ENCODE peak calls at places on chromosomes 7 and 10, in six cellular contexts. S is NCI-H82; X is stimulated activated CD8-positive, alpha-beta memory T cell treated with anti-CD3 and anti-CD28 coated beads, Interleukin-15, amount 100 ng/mL, for 24 hours; U is foreskin fibroblast; G is chondrocyte; Q is CD8-positive, alpha-beta memory T cell. P is an unnamed sample.

GRCh38 chr10:101330236-101331225 is 23.4 kb upstream of the BTRC start:
- DNase-seq in G (no peak), X (no peak), U (peak; percentile 19), S (peak; percentile 60), Q (no peak), P (no peak)

GRCh38 chr7:51318886-51319579 is 2.4 kb upstream of the COBL start:
- DNase-seq in X (no peak), Q (no peak), G (no peak), S (no peak), U (no peak), P (no peak)

GRCh38 chr10:48594371-48594770 is 10.5 kb downstream of the ARHGAP22 start:
- DNase-seq in G (no peak), U (no peak), S (no peak), Q (no peak), X (no peak), P (no peak)

GRCh38 chr10:30817541-30817940 is 188.0 kb upstream of the LYZL2 start:
- DNase-seq in U (no peak), S (no peak), X (no peak), Q (no peak), G (no peak), P (no peak)

GRCh38 chr7:15889501-15889900 is 203.0 kb upstream of the MEOX2 start:
- DNase-seq in Q (no peak), S (peak; percentile 56), G (no peak), U (no peak), X (no peak), P (no peak)

GRCh38 chr10:13234172-13234571 is at the start of gene UCMA:
- DNase-seq in G (no peak), Q (no peak), U (no peak), X (no peak), S (no peak), P (no peak)

GRCh38 chr7:157976406-157976805 is 611.2 kb downstream of the PTPRN2 start:
- DNase-seq in X (no peak), Q (no peak), S (no peak), U (no peak), G (no peak), P (no peak)

GRCh38 chr7:149879271-149879711 is 5.5 kb downstream of the ATP6V0E2 start:
- DNase-seq in X (no peak), U (no peak), Q (no peak), G (no peak), S (no peak), P (no peak)

GRCh38 chr7:105011771-105012502 is 2.1 kb upstream of the KMT2E start:
- DNase-seq in U (no peak), G (no peak), X (no peak), S (peak; percentile 41), Q (no peak), P (no peak)

GRCh38 chr10:32308027-32308603 is 38.8 kb downstream of the EPC1 start:
- DNase-seq in X (no peak), G (no peak), Q (no peak), S (no peak), U (no peak), P (no peak)

GRCh38 chr10:125967533-125967932 is 71.2 kb downstream of the FANK1 start:
- DNase-seq in S (no peak), G (no peak), Q (no peak), U (no peak), X (no peak), P (no peak)

GRCh38 chr7:151857412-151857811 is 19.5 kb downstream of the PRKAG2 start:
- DNase-seq in S (no peak), U (no peak), Q (no peak), G (peak; percentile 75), X (no peak), P (no peak)

GRCh38 chr10:126469692-126470091 is 81.4 kb upstream of the ADAM12 start:
- DNase-seq in Q (no peak), S (no peak), X (no peak), G (no peak), U (no peak), P (no peak)

GRCh38 chr10:23702977-23703414 is 264.1 kb downstream of the OTUD1 start:
- DNase-seq in Q (no peak), X (no peak), S (peak; percentile 84), G (no peak), U (peak; percentile 3), P (peak; percentile 20)

GRCh38 chr7:125338110-125338509 is 408.5 kb upstream of the POT1 start:
- DNase-seq in Q (no peak), U (no peak), S (no peak), G (no peak), X (no peak), P (no peak)

GRCh38 chr7:149003560-149004305 is 24.6 kb downstream of the PDIA4 start:
- DNase-seq in S (no peak), U (no peak), G (no peak), Q (no peak), X (no peak), P (no peak)

GRCh38 chr10:125370578-125370977 is 210.2 kb upstream of the CTBP2 start:
- DNase-seq in X (no peak), S (no peak), G (no peak), U (no peak), Q (no peak), P (no peak)

GRCh38 chr7:75691793-75692543 is 46.8 kb downstream of the HIP1 start:
- DNase-seq in G (no peak), U (no peak), S (no peak), X (no peak), Q (no peak), P (no peak)

GRCh38 chr7:35707422-35707821 is 12.5 kb upstream of the HERPUD2 start:
- DNase-seq in Q (no peak), S (no peak), G (no peak), U (no peak), X (no peak), P (no peak)